ENCODE peak calls at places on chromosomes 3 and 15, in ten cellular contexts. U, F, V, E, B, X, I, Q, N and M are unnamed samples.

GRCh38 chr3:124395165-124395564 is 335.1 kb upstream of the UMPS start:
- DNase-seq in U (no peak), F (no peak), V (no peak), E (no peak), B (no peak), X (no peak), I (no peak), Q (no peak), N (no peak), M (no peak)

GRCh38 chr15:59369597-59369996 is 3.1 kb downstream of the MYO1E start:
- DNase-seq in U (no peak), F (no peak), V (peak; percentile 38), E (no peak), B (no peak), X (no peak), I (no peak), Q (no peak), N (no peak), M (no peak)

GRCh38 chr3:150811984-150812383 is 49.0 kb upstream of the SIAH2 start:
- DNase-seq in U (no peak), F (no peak), V (no peak), E (no peak), B (no peak), X (no peak), I (no peak), Q (no peak), N (no peak), M (no peak)

GRCh38 chr3:69869643-69870042 is 129.9 kb upstream of the SAMMSON start:
- DNase-seq in U (no peak), F (no peak), V (peak; percentile 42), E (no peak), B (no peak), X (no peak), I (no peak), Q (no peak), N (no peak), M (no peak)

GRCh38 chr15:57565326-57565725 is 26.4 kb upstream of the MYZAP start:
- DNase-seq in U (peak; percentile 72), F (no peak), V (no peak), E (no peak), B (no peak), X (no peak), I (no peak), Q (peak; percentile 14), N (peak; percentile 15), M (no peak)

GRCh38 chr15:45242289-45242688 is 9.7 kb upstream of the SLC28A2 start:
- DNase-seq in U (peak; percentile 13), F (no peak), V (peak; percentile 3), E (no peak), B (no peak), X (no peak), I (no peak), Q (no peak), N (no peak), M (peak; percentile 5)

GRCh38 chr3:106963446-106963845 is 413.8 kb upstream of the CCDC54 start:
- DNase-seq in U (no peak), F (no peak), V (no peak), E (no peak), B (no peak), X (no peak), I (peak; percentile 22), Q (no peak), N (no peak), M (no peak)

GRCh38 chr3:128131897-128132646 is 8.5 kb upstream of the RUVBL1 start:
- DNase-seq in U (no peak), F (no peak), V (no peak), E (no peak), B (no peak), X (no peak), I (no peak), Q (no peak), N (no peak), M (no peak)

GRCh38 chr15:85550283-85550682 is 169.9 kb downstream of the AKAP13 start:
- DNase-seq in U (no peak), F (no peak), V (no peak), E (no peak), B (no peak), X (no peak), I (no peak), Q (no peak), N (no peak), M (no peak)

GRCh38 chr15:90059208-90059985 is 42.9 kb downstream of the IDH2 start:
- DNase-seq in U (peak; percentile 68), F (peak; percentile 24), V (no peak), E (peak; percentile 68), B (no peak), X (no peak), I (peak; percentile 79), Q (peak; percentile 37), N (peak; percentile 50), M (peak; percentile 91)

GRCh38 chr3:197372076-197372661 is 73.8 kb upstream of the DLG1 start:
- DNase-seq in U (no peak), F (no peak), V (peak; percentile 80), E (no peak), B (no peak), X (no peak), I (no peak), Q (no peak), N (no peak), M (no peak)

GRCh38 chr3:159650751-159651150 is 337.9 kb upstream of the IL12A start:
- DNase-seq in U (no peak), F (no peak), V (no peak), E (no peak), B (no peak), X (no peak), I (no peak), Q (no peak), N (no peak), M (no peak)

GRCh38 chr3:58173670-58174472 is 36.9 kb downstream of the DNASE1L3 start:
- DNase-seq in U (peak; percentile 52), F (no peak), V (no peak), E (no peak), B (no peak), X (no peak), I (no peak), Q (peak; percentile 23), N (no peak), M (no peak)

GRCh38 chr3:74267583-74268184 is 346.8 kb downstream of the CNTN3 start:
- DNase-seq in U (no peak), F (no peak), V (peak; percentile 24), E (no peak), B (peak; percentile 9), X (peak; percentile 1), I (peak; percentile 40), Q (no peak), N (no peak), M (no peak)

GRCh38 chr3:114586119-114586518 is 292.3 kb downstream of the TIGIT start:
- DNase-seq in U (no peak), F (no peak), V (peak; percentile 29), E (no peak), B (no peak), X (no peak), I (no peak), Q (no peak), N (no peak), M (no peak)

GRCh38 chr15:40108061-40108854 is 421 bp downstream of the BMF start:
- DNase-seq in U (no peak), F (no peak), V (peak; percentile 31), E (no peak), B (peak; percentile 62), X (peak; percentile 44), I (peak; percentile 65), Q (no peak), N (peak; percentile 7), M (peak; percentile 32)

GRCh38 chr3:173789530-173789929 is 392.0 kb downstream of the NLGN1 start:
- DNase-seq in U (no peak), F (no peak), V (peak; percentile 11), E (no peak), B (no peak), X (no peak), I (no peak), Q (no peak), N (no peak), M (no peak)

GRCh38 chr3:38168988-38169363 is 3.6 kb downstream of the OXSR1 start:
- DNase-seq in U (no peak), F (no peak), V (peak; percentile 47), E (no peak), B (no peak), X (no peak), I (no peak), Q (no peak), N (no peak), M (no peak)

GRCh38 chr15:43792761-43793493 is 807 bp downstream of the SERF2 start:
- DNase-seq in U (peak; percentile 20), F (no peak), V (peak; percentile 11), E (no peak), B (no peak), X (peak; percentile 26), I (peak; percentile 74), Q (no peak), N (peak; percentile 6), M (no peak)

GRCh38 chr3:21729331-21729730 is 21.7 kb downstream of the ZNF385D start:
- DNase-seq in U (no peak), F (no peak), V (no peak), E (no peak), B (no peak), X (no peak), I (no peak), Q (no peak), N (no peak), M (no peak)

GRCh38 chr3:83514130-83514914 is 1444.5 kb upstream of the CADM2 start:
- DNase-seq in U (no peak), F (no peak), V (peak; percentile 79), E (no peak), B (no peak), X (no peak), I (no peak), Q (no peak), N (no peak), M (no peak)

GRCh38 chr3:114879059-114880031 is 267.7 kb downstream of the ZBTB20 start:
- DNase-seq in U (no peak), F (no peak), V (peak; percentile 93), E (no peak), B (no peak), X (no peak), I (peak; percentile 49), Q (no peak), N (no peak), M (no peak)

GRCh38 chr15:67843571-67844387 is 3.9 kb upstream of the RNU6-1 start:
- DNase-seq in U (no peak), F (no peak), V (no peak), E (no peak), B (no peak), X (no peak), I (peak; percentile 70), Q (no peak), N (no peak), M (no peak)

GRCh38 chr3:11389570-11390268 is 117.5 kb downstream of the ATG7 start:
- DNase-seq in U (no peak), F (no peak), V (no peak), E (no peak), B (no peak), X (no peak), I (no peak), Q (no peak), N (no peak), M (no peak)

GRCh38 chr15:53445531-53445930 is 313.9 kb downstream of the WDR72 start:
- DNase-seq in U (no peak), F (no peak), V (no peak), E (no peak), B (no peak), X (no peak), I (no peak), Q (no peak), N (no peak), M (no peak)

GRCh38 chr3:192063570-192063969 is 602.6 kb downstream of the PYDC2 start:
- DNase-seq in U (no peak), F (no peak), V (no peak), E (no peak), B (no peak), X (no peak), I (no peak), Q (no peak), N (no peak), M (peak; percentile 66)

GRCh38 chr15:100249096-100249815 is 92.5 kb downstream of the ADAMTS17 start:
- DNase-seq in U (no peak), F (no peak), V (no peak), E (no peak), B (no peak), X (no peak), I (no peak), Q (no peak), N (no peak), M (no peak)

GRCh38 chr3:61081554-61081953 is 169.7 kb downstream of the FHIT start:
- DNase-seq in U (no peak), F (no peak), V (no peak), E (no peak), B (no peak), X (no peak), I (no peak), Q (no peak), N (no peak), M (no peak)